ENCODE peak calls at places on chromosome 6, in seven cellular contexts. K is GM23248, L is fibroblast of lung, A is mammary epithelial cell, I is HCT116, Z is hepatocyte, J is OCI-LY7. F is an unnamed sample.

GRCh38 chr6:56642366-56643261 is at the start of gene DST:
- DNase-seq in K (peak; percentile 93), I (no peak), A (peak; percentile 96), J (no peak), L (peak; percentile 94), Z (peak; percentile 19), F (no peak)

GRCh38 chr6:36154286-36154685 is 24.0 kb downstream of the MAPK13 start:
- DNase-seq in L (no peak), A (peak; percentile 59), Z (peak; percentile 34), K (no peak), I (no peak), J (no peak), F (no peak)

GRCh38 chr6:56101141-56101553 is 146.2 kb downstream of the COL21A1 start:
- DNase-seq in K (peak; percentile 93), Z (peak; percentile 7), I (peak; percentile 41), J (no peak), A (peak; percentile 94), L (peak; percentile 98), F (no peak)

GRCh38 chr6:79797105-79797504 is 150.2 kb downstream of the ELOVL4 start:
- DNase-seq in J (no peak), I (no peak), A (no peak), K (no peak), L (no peak), Z (no peak), F (no peak)

GRCh38 chr6:2891768-2892170 is 11.3 kb downstream of the SERPINB9 start:
- DNase-seq in I (no peak), Z (no peak), A (no peak), L (no peak), J (peak; percentile 99), K (no peak), F (no peak)

GRCh38 chr6:47352966-47353365 is 43.3 kb upstream of the TNFRSF21 start:
- DNase-seq in J (no peak), K (no peak), I (no peak), L (no peak), Z (no peak), A (no peak), F (no peak)

GRCh38 chr6:155186052-155186658 is 77.7 kb upstream of the CLDN20 start:
- DNase-seq in L (no peak), K (peak; percentile 49), J (no peak), A (peak; percentile 60), Z (no peak), I (no peak), F (no peak)

GRCh38 chr6:11522819-11523218 is 14.7 kb upstream of the TMEM170B start:
- DNase-seq in A (no peak), L (no peak), Z (no peak), K (peak; percentile 30), J (no peak), I (no peak), F (no peak)

GRCh38 chr6:3748208-3748701 is 3.3 kb downstream of the PXDC1 start:
- DNase-seq in I (peak; percentile 53), A (peak; percentile 65), Z (peak; percentile 80), K (peak; percentile 97), L (peak; percentile 75), J (peak; percentile 38), F (peak; percentile 84)

GRCh38 chr6:156848123-156848522 is 70.9 kb downstream of the ARID1B start:
- DNase-seq in K (no peak), L (no peak), A (no peak), Z (no peak), I (no peak), J (no peak), F (no peak)

GRCh38 chr6:116066789-116067188 is 6.1 kb upstream of the FRK start:
- DNase-seq in L (no peak), Z (no peak), A (no peak), J (no peak), I (no peak), K (no peak), F (no peak)

GRCh38 chr6:160831751-160832150 is 129.7 kb downstream of the PLG start:
- DNase-seq in I (no peak), Z (no peak), K (peak; percentile 2), L (no peak), A (no peak), J (no peak), F (peak; percentile 37)

GRCh38 chr6:90249458-90249857 is 47.2 kb downstream of the BACH2 start:
- DNase-seq in K (no peak), A (no peak), I (no peak), L (no peak), J (no peak), Z (no peak), F (no peak)

GRCh38 chr6:41757268-41757667 is 10.1 kb upstream of the PGC start:
- DNase-seq in A (no peak), L (no peak), I (no peak), Z (no peak), J (no peak), K (no peak), F (no peak)

GRCh38 chr6:29953706-29954105 is 11.4 kb downstream of the HLA-A start:
- DNase-seq in Z (no peak), I (no peak), L (no peak), K (peak; percentile 23), J (no peak), A (no peak), F (peak; percentile 9)

GRCh38 chr6:11854418-11855165 is 76.0 kb upstream of the ADTRP start:
- DNase-seq in K (peak; percentile 57), A (peak; percentile 81), Z (peak; percentile 44), I (no peak), L (peak; percentile 60), J (no peak), F (no peak)

GRCh38 chr6:32940656-32941411 is at the start of gene HLA-DMB:
- DNase-seq in K (peak; percentile 80), L (peak; percentile 64), I (peak; percentile 75), Z (peak; percentile 83), J (peak; percentile 91), A (peak; percentile 65), F (peak; percentile 87)

GRCh38 chr6:26045939-26046368 is 41.3 kb upstream of the HFE start:
- DNase-seq in K (no peak), A (peak; percentile 30), L (no peak), J (peak; percentile 84), I (no peak), Z (no peak), F (no peak)

GRCh38 chr6:111764238-111765182 is 108.7 kb downstream of the FYN start:
- DNase-seq in I (no peak), L (no peak), Z (no peak), J (peak; percentile 26), K (no peak), A (no peak), F (peak; percentile 56)

DNA sequence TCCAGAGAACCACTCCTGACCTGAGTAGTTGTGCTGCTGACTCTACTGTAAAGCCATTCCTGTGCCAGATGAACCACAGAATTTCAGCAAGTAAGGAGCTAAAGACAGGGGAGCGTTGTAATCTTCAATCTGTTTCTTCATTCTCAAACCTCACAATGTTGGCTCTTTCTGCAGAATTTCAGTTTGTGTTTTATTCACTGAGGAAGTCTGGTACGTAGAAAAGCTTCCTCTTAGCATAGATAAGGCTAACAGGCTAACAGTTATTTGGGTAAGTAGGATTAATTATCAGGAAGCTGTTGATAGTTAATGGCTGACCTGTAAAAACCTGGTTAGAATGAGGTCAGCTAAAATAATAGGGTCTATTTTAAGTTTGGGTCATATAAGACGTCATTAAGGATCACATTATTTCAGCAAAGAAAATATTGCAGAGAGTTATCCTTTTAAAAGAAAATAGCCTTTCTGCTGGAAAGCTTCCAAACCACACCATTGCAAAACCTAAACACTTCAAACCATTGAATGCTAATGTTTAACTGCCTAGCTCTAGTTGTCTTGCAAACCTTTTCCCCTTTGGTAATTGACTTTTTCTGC is 14.1 kb upstream of the TENT5A start:
- DNase-seq in J (no peak), K (peak; percentile 79), Z (peak; percentile 44), I (no peak), A (peak; percentile 76), L (peak; percentile 97), F (no peak)
- H3K4me3 ChIP-seq in J (no peak overlapping the region), K (peak overlapping the region; percentile 42), Z (no peak overlapping the region), I (no peak overlapping the region), A (no peak overlapping the region), L (no peak overlapping the region), F (no peak overlapping the region)

GRCh38 chr6:53523511-53524454 is 21.1 kb downstream of the GCLC start:
- DNase-seq in K (no peak), Z (no peak), J (no peak), L (no peak), I (no peak), A (no peak), F (no peak)
- H4K20me1 ChIP-seq in K (no peaks in the 10 kb centered on the region), Z (no peaks in the 10 kb centered on the region), J (peaks cover 7% of the 10 kb centered on the region), L (no peaks in the 10 kb centered on the region), I (peaks cover 12% of the 10 kb centered on the region), A (no peaks in the 10 kb centered on the region), F (no peaks in the 10 kb centered on the region)

DNA sequence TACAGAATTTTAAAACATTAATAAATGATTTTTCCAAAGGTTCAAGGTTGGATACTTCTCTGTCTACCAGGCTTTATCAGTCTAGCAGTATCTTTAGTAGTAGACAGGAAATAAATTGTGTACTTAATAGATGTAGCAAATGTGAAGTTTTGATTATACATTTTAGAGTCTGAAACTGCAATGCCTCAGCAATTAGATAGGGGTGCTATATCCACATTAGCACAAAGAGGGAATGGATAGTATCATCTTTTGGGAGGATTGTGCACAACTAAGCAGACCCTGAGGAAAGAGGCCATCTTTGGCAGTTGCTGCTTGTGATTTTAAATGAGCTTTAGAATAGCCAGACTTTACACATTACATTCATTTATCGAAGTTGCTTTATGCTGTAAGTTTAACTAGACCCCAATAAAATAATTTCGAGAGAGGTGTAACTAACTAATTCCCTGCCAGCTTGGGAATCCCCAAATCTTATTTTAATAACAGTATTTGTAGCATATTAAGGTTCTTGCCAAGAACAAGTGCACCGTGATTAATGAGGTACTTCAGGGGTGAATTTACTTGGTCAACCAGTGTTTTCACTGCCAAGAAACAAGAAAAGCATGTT is 2.8 kb downstream of the KCNQ5 start:
- DNase-seq in K (peak; percentile 63), Z (peak; percentile 9), A (peak; percentile 19), I (no peak), L (no peak), J (peak; percentile 80), F (peak; percentile 39)
- H3K4me3 ChIP-seq in K (peak overlapping the region; percentile 96), Z (no peak overlapping the region), A (no peak overlapping the region), I (no peak overlapping the region), L (no peak overlapping the region), J (peak overlapping the region; percentile 92), F (no peak overlapping the region)

GRCh38 chr6:144390886-144391285 is 105.8 kb downstream of the UTRN start:
- DNase-seq in J (no peak), L (no peak), I (no peak), A (no peak), Z (no peak), K (no peak), F (no peak)

GRCh38 chr6:144395014-144395413 is 109.9 kb downstream of the UTRN start:
- DNase-seq in A (peak; percentile 6), Z (no peak), J (no peak), L (peak; percentile 18), K (peak; percentile 53), I (no peak), F (no peak)

GRCh38 chr6:144397141-144397540 is 112.0 kb downstream of the UTRN start:
- DNase-seq in I (no peak), K (no peak), Z (no peak), L (no peak), J (no peak), A (no peak), F (no peak)

GRCh38 chr6:144395835-144396234 is 110.7 kb downstream of the UTRN start:
- DNase-seq in L (no peak), A (no peak), J (no peak), I (no peak), Z (no peak), K (no peak), F (no peak)

DNA sequence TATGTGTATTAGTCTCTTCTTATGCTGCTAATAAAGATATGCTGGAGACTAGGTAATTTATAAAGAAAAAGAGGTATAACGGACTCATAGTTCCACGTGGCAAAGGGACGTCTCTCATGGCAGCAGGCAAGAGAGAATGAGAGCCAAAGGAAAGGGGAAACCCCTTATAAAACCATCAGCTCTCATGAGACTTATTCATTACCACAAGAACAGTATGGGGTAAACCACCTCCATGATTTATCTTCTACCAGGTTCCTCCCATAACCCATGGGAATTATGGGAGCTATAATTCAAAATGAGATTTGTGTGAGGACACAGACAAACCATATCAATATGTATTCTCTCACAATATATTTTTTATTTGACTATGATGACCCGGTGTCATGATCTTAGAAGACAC is 109.1 kb downstream of the UTRN start:
- DNase-seq in Z (no peak), I (no peak), K (no peak), A (no peak), L (no peak), J (no peak), F (no peak)
- H4K20me1 ChIP-seq in Z (no peaks in the 10 kb centered on the region), I (no peaks in the 10 kb centered on the region), K (peaks cover 3% of the 10 kb centered on the region), A (no peaks in the 10 kb centered on the region), L (no peaks in the 10 kb centered on the region), J (no peaks in the 10 kb centered on the region), F (no peaks in the 10 kb centered on the region)